ENCODE peak calls at places on chromosomes 3 and 15, in ten cellular contexts. F is choroid plexus epithelial cell; V is BE2C; E is brain microvascular endothelial cell; Y is AG04449; U is cardiac muscle cell; B is psoas muscle; G is ascending aorta; P is WERI-Rb-1; A is CD8-positive, alpha-beta T cell. J is an unnamed sample.

GRCh38 chr3:73502609-73503560 is 121.9 kb downstream of the PDZRN3 start:
- DNase-seq in F (peak; percentile 93), V (peak; percentile 75), E (peak; percentile 66), Y (peak; percentile 77), U (peak; percentile 84), B (peak; percentile 80), G (no peak), P (peak; percentile 77), A (peak; percentile 19), J (peak; percentile 86)

GRCh38 chr3:181974198-181974597 is 262.5 kb downstream of the SOX2 start:
- DNase-seq in F (no peak), V (no peak), E (no peak), Y (no peak), U (no peak), B (no peak), G (no peak), P (no peak), A (no peak), J (no peak)

GRCh38 chr15:91572110-91572509 is 281.4 kb upstream of the SLCO3A1 start:
- DNase-seq in F (peak; percentile 33), V (peak; percentile 78), E (peak; percentile 12), Y (no peak), U (no peak), B (no peak), G (no peak), P (no peak), A (no peak), J (peak; percentile 89)

GRCh38 chr15:61146643-61147230 is 82.4 kb downstream of the RORA start:
- DNase-seq in F (no peak), V (no peak), E (no peak), Y (no peak), U (no peak), B (no peak), G (no peak), P (no peak), A (no peak), J (no peak)

GRCh38 chr3:59555593-59556315 is 505.9 kb upstream of the CFAP20DC start:
- DNase-seq in F (peak; percentile 60), V (no peak), E (no peak), Y (no peak), U (no peak), B (no peak), G (no peak), P (no peak), A (no peak), J (no peak)

GRCh38 chr15:35206060-35206675 is 121.1 kb upstream of the NANOGP8 start:
- DNase-seq in F (peak; percentile 34), V (no peak), E (peak; percentile 18), Y (no peak), U (no peak), B (no peak), G (no peak), P (no peak), A (no peak), J (peak; percentile 3)

GRCh38 chr3:144361002-144361401 is 389.4 kb downstream of the DIPK2A start:
- DNase-seq in F (no peak), V (no peak), E (peak; percentile 5), Y (no peak), U (no peak), B (no peak), G (no peak), P (no peak), A (no peak), J (no peak)

GRCh38 chr3:179768080-179768479 is 115.2 kb downstream of the USP13 start:
- DNase-seq in F (peak; percentile 79), V (peak; percentile 61), E (peak; percentile 57), Y (no peak), U (peak; percentile 51), B (no peak), G (no peak), P (peak; percentile 59), A (no peak), J (peak; percentile 71)

GRCh38 chr15:73941871-73942635 is 15.8 kb downstream of the LOXL1 start:
- DNase-seq in F (peak; percentile 37), V (peak; percentile 2), E (no peak), Y (no peak), U (no peak), B (peak; percentile 34), G (no peak), P (no peak), A (no peak), J (no peak)

GRCh38 chr15:93239591-93239990 is 150.6 kb upstream of the RGMA start:
- DNase-seq in F (no peak), V (no peak), E (no peak), Y (no peak), U (no peak), B (no peak), G (no peak), P (no peak), A (no peak), J (no peak)

GRCh38 chr3:47476644-47477199 is 981 bp upstream of the SCAP start:
- DNase-seq in F (no peak), V (no peak), E (no peak), Y (no peak), U (no peak), B (no peak), G (no peak), P (no peak), A (no peak), J (no peak)
- H3K4me3 ChIP-seq in F (no peak overlapping the region), V (no peak overlapping the region), E (no peak overlapping the region), Y (peak overlapping the region; percentile 84), U (no peak overlapping the region), B (peak overlapping the region; percentile 97), G (peak overlapping the region; percentile 88), P (no peak overlapping the region), A (peak overlapping the region; percentile 58), J (peak overlapping the region; percentile 75)

GRCh38 chr3:66817946-66818557 is 180.1 kb upstream of the KBTBD8 start:
- DNase-seq in F (no peak), V (no peak), E (no peak), Y (no peak), U (no peak), B (no peak), G (no peak), P (no peak), A (no peak), J (no peak)

GRCh38 chr3:66823532-66823931 is 174.6 kb upstream of the KBTBD8 start:
- DNase-seq in F (no peak), V (no peak), E (no peak), Y (no peak), U (no peak), B (no peak), G (no peak), P (no peak), A (no peak), J (no peak)

GRCh38 chr3:66823010-66823399 is 175.1 kb upstream of the KBTBD8 start:
- DNase-seq in F (peak; percentile 26), V (no peak), E (no peak), Y (no peak), U (no peak), B (no peak), G (no peak), P (no peak), A (no peak), J (no peak)

GRCh38 chr3:66822059-66823009 is 175.8 kb upstream of the KBTBD8 start:
- DNase-seq in F (peak; percentile 84), V (peak; percentile 74), E (peak; percentile 60), Y (no peak), U (peak; percentile 78), B (peak; percentile 66), G (peak; percentile 8), P (peak; percentile 77), A (peak; percentile 55), J (peak; percentile 73)

GRCh38 chr3:66819993-66820501 is 178.1 kb upstream of the KBTBD8 start:
- DNase-seq in F (no peak), V (no peak), E (no peak), Y (no peak), U (no peak), B (no peak), G (no peak), P (no peak), A (no peak), J (no peak)
- TF ChIP-seq CTCF in F (no peak), V (no peak), E (no peak), Y (no peak), U (no peak), B (no peak), G (no peak), P (no peak), A (no peak), J (no peak)

DNA sequence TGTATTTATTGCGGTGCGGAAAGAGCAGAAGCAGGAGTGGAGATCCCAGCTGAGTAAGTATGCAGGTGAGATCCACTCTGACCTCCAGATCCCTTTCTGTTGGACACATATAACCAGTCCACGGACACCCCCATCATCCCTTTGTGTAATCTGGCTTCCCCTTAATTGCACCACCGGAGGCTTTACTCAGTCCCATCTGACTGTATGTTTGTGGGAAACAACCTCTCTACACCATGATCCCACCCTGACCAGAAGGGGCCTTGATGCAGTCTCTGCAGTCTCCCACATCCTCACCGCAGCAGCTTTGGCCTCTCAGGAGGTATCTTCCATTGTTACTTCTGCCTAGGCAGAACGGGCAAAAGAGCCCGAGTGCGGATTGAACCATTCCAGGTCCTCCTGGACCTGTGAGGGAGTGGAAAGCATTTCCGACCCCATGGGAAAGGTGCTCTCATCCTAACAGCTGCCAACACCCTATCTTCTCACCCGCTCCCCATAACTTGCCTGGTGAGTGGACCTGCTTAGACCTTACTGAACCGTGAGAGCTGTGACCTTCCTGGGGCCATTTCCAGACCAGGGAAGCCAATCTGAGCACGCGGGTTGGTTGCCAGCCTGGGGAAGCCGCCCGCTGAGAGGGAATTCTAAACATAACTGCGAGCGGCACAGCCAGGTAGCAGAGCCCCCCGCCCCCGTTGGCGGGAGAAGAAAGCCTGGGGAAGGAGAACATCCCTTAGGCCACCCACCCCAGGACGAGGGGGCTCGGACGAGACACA is 1.1 kb downstream of the SLCO2A1 start:
- DNase-seq in F (no peak), V (no peak), E (no peak), Y (no peak), U (peak; percentile 20), B (no peak), G (no peak), P (no peak), A (no peak), J (no peak)
- H3K4me3 ChIP-seq in F (peak overlapping the region; percentile 59), V (no peak overlapping the region), E (peak overlapping the region; percentile 54), Y (peak overlapping the region; percentile 56), U (peak overlapping the region; percentile 64), B (peak overlapping the region; percentile 66), G (peak overlapping the region; percentile 80), P (no peak overlapping the region), A (no peak overlapping the region), J (peak overlapping the region; percentile 54)

GRCh38 chr15:52529940-52530339 is 1.3 kb upstream of the MYO5A start:
- DNase-seq in F (no peak), V (no peak), E (no peak), Y (no peak), U (no peak), B (no peak), G (no peak), P (no peak), A (no peak), J (no peak)

GRCh38 chr15:52527196-52527897 is 1.3 kb downstream of the MYO5A start:
- DNase-seq in F (no peak), V (no peak), E (no peak), Y (no peak), U (no peak), B (no peak), G (no peak), P (no peak), A (no peak), J (no peak)

GRCh38 chr15:52529289-52529929 is 729 bp upstream of the MYO5A start:
- DNase-seq in F (no peak), V (no peak), E (peak; percentile 1), Y (no peak), U (no peak), B (no peak), G (no peak), P (no peak), A (peak; percentile 22), J (peak; percentile 21)

GRCh38 chr15:52527898-52528464 is 699 bp downstream of the MYO5A start:
- DNase-seq in F (peak; percentile 25), V (peak; percentile 19), E (peak; percentile 31), Y (no peak), U (peak; percentile 38), B (no peak), G (no peak), P (peak; percentile 19), A (peak; percentile 31), J (peak; percentile 38)

GRCh38 chr15:52528465-52529288 is at the start of gene MYO5A:
- DNase-seq in F (peak; percentile 61), V (peak; percentile 79), E (peak; percentile 63), Y (no peak), U (peak; percentile 82), B (peak; percentile 89), G (no peak), P (peak; percentile 62), A (peak; percentile 68), J (peak; percentile 74)
- TF ChIP-seq CTCF in F (peak; percentile 16), V (no peak), E (no peak), Y (no peak), U (peak; percentile 3), B (peak; percentile 36), G (no peak), P (peak; percentile 17), A (no peak), J (no peak)